ENCODE peak calls at places on chromosomes 3 and 15, in five cellular contexts. M is kidney glomerular epithelial cell, L is left ventricle myocardium inferior, U is iris pigment epithelial cell, I is stromal cell of bone marrow. N is an unnamed sample.

GRCh38 chr3:149376728-149377407 is 581 bp downstream of the TM4SF1 start:
- DNase-seq in M (peak), L (no peak), U (peak), I (no peak), N (peak)

GRCh38 chr3:119069725-119070124 is 35.1 kb upstream of the IGSF11 start:
- DNase-seq in M (no peak), L (no peak), U (no peak), I (no peak), N (no peak)

GRCh38 chr3:102053375-102053989 is 204.2 kb downstream of the NFKBIZ start:
- DNase-seq in M (peak), L (no peak), U (peak), I (peak), N (peak)

GRCh38 chr3:124263168-124263567 is 271.2 kb upstream of the ROPN1 start:
- DNase-seq in M (peak), L (no peak), U (peak), I (peak), N (peak)

GRCh38 chr15:99310745-99311144 is 59.5 kb downstream of the LRRC28 start:
- DNase-seq in M (no peak), L (no peak), U (no peak), I (no peak), N (no peak)

GRCh38 chr3:42013652-42014442 is 51.9 kb upstream of the ULK4 start:
- DNase-seq in M (no peak), L (peak), U (no peak), I (no peak), N (no peak)

GRCh38 chr3:112653209-112653871 is 12.4 kb upstream of the CCDC80 start:
- DNase-seq in M (peak), L (no peak), U (peak), I (peak), N (peak)

GRCh38 chr3:57646723-57647122 is 46.2 kb downstream of the DENND6A start:
- DNase-seq in M (peak), L (no peak), U (peak), I (peak), N (no peak)

GRCh38 chr15:31145271-31145911 is 43.9 kb upstream of the TRPM1 start:
- DNase-seq in M (peak), L (no peak), U (peak), I (no peak), N (no peak)

GRCh38 chr3:17806201-17806600 is 63.8 kb upstream of the TBC1D5 start:
- DNase-seq in M (no peak), L (no peak), U (no peak), I (no peak), N (no peak)

GRCh38 chr3:29283739-29284138 is 2.9 kb downstream of the RBMS3 start:
- DNase-seq in M (no peak), L (no peak), U (no peak), I (no peak), N (no peak)

GRCh38 chr3:169630852-169631251 is 32.7 kb downstream of the MECOM start:
- DNase-seq in M (no peak), L (no peak), U (no peak), I (no peak), N (no peak)

GRCh38 chr3:194259982-194260856 is 90.9 kb downstream of the CPN2 start:
- DNase-seq in M (no peak), L (no peak), U (peak), I (no peak), N (no peak)

GRCh38 chr15:25849431-25849921 is 13.7 kb downstream of the ATP10A start:
- DNase-seq in M (peak), L (no peak), U (peak), I (peak), N (peak)

GRCh38 chr15:43249699-43250203 is 17.0 kb downstream of the TGM5 start:
- DNase-seq in M (no peak), L (no peak), U (peak), I (peak), N (peak)

GRCh38 chr3:50263443-50264388 is 5.2 kb upstream of the SEMA3B start:
- DNase-seq in M (no peak), L (no peak), U (no peak), I (no peak), N (peak)

GRCh38 chr3:197356275-197356674 is 57.9 kb upstream of the DLG1 start:
- DNase-seq in M (no peak), L (peak), U (no peak), I (no peak), N (no peak)

GRCh38 chr3:57062119-57062631 is 1.7 kb downstream of the SPATA12 start:
- DNase-seq in M (no peak), L (no peak), U (no peak), I (no peak), N (no peak)

GRCh38 chr3:133915685-133916639 is 20.3 kb upstream of the RAB6B start:
- DNase-seq in M (peak), L (no peak), U (peak), I (no peak), N (peak)

GRCh38 chr15:47473857-47474256 is 243.4 kb upstream of the SEMA6D start:
- DNase-seq in M (no peak), L (peak), U (no peak), I (peak), N (no peak)

GRCh38 chr3:171028779-171029232 is 2.3 kb upstream of the SLC2A2 start:
- DNase-seq in M (peak), L (no peak), U (peak), I (peak), N (peak)

GRCh38 chr15:88256261-88257230 is at the start of gene NTRK3:
- DNase-seq in M (peak), L (no peak), U (peak), I (no peak), N (no peak)

GRCh38 chr15:73800662-73801345 is 47.7 kb upstream of the INSYN1 start:
- DNase-seq in M (peak), L (peak), U (peak), I (peak), N (peak)

N was measured in RCC 7860.